ENCODE peak calls at places on chromosomes 13 and 19, in four cellular contexts. X is K562, L is sigmoid colon, M is HCT116. E is an unnamed sample.

GRCh38 chr13:77833331-77833863 is 85.2 kb downstream of the EDNRB start:
- DNase-seq in X (no peak), L (no peak), M (no peak), E (no peak)

GRCh38 chr13:111153977-111154332 is 38.8 kb downstream of the ARHGEF7 start:
- DNase-seq in X (peak; percentile 60), L (peak; percentile 75), M (no peak), E (peak; percentile 62)

GRCh38 chr19:33616857-33617256 is 4.9 kb upstream of the CHST8 start:
- DNase-seq in X (no peak), L (no peak), M (no peak), E (no peak)

GRCh38 chr13:99214232-99214631 is 13.6 kb downstream of the UBAC2 start:
- DNase-seq in X (no peak), L (no peak), M (no peak), E (no peak)

GRCh38 chr13:72920097-72920496 is 138.2 kb downstream of the PIBF1 start:
- DNase-seq in X (no peak), L (no peak), M (no peak), E (no peak)

GRCh38 chr13:83184819-83185218 is 697.5 kb downstream of the SLITRK1 start:
- DNase-seq in X (no peak), L (no peak), M (no peak), E (no peak)

GRCh38 chr13:71240906-71241305 is 626.1 kb downstream of the DACH1 start:
- DNase-seq in X (no peak), L (no peak), M (no peak), E (no peak)

GRCh38 chr19:6480843-6481415 is 658 bp downstream of the DENND1C start:
- DNase-seq in X (peak; percentile 2), L (no peak), M (no peak), E (no peak)

GRCh38 chr19:40576181-40576584 is 490 bp upstream of the SHKBP1 start:
- DNase-seq in X (peak; percentile 43), L (no peak), M (no peak), E (no peak)

GRCh38 chr13:106617561-106617960 is 49.6 kb upstream of the ARGLU1 start:
- DNase-seq in X (no peak), L (no peak), M (no peak), E (no peak)

GRCh38 chr19:7658219-7658686 is 10.6 kb upstream of the RETN start:
- DNase-seq in X (no peak), L (no peak), M (no peak), E (peak; percentile 37)

GRCh38 chr19:12821761-12822160 is 12.6 kb downstream of the RTBDN start:
- DNase-seq in X (no peak), L (no peak), M (no peak), E (no peak)

GRCh38 chr13:21675095-21676007 is 4.5 kb downstream of the FGF9 start:
- DNase-seq in X (no peak), L (peak; percentile 63), M (no peak), E (peak; percentile 54)

GRCh38 chr13:23960566-23961156 is 63.4 kb upstream of the C1QTNF9B start:
- DNase-seq in X (no peak), L (no peak), M (peak; percentile 27), E (no peak)

GRCh38 chr19:20244356-20244755 is 77.3 kb downstream of the ZNF486 start:
- DNase-seq in X (no peak), L (no peak), M (no peak), E (no peak)

GRCh38 chr19:20245309-20245708 is 78.3 kb downstream of the ZNF486 start:
- DNase-seq in X (no peak), L (no peak), M (no peak), E (no peak)

GRCh38 chr19:20243629-20244028 is 76.6 kb downstream of the ZNF486 start:
- DNase-seq in X (no peak), L (no peak), M (no peak), E (no peak)

GRCh38 chr19:20250627-20251026 is 83.6 kb downstream of the ZNF486 start:
- DNase-seq in X (no peak), L (no peak), M (no peak), E (no peak)

GRCh38 chr19:20247016-20247683 is 80.1 kb downstream of the ZNF486 start:
- DNase-seq in X (no peak), L (no peak), M (no peak), E (no peak)
- TF ChIP-seq POLR2AphosphoS5 in X (no peak), L (no peak), M (no peak), E (no peak)

GRCh38 chr19:23706657-23707056 is 19.6 kb upstream of the ZNF675 start:
- DNase-seq in X (no peak), L (no peak), M (no peak), E (no peak)

GRCh38 chr19:23709347-23709746 is 22.3 kb upstream of the ZNF675 start:
- DNase-seq in X (no peak), L (no peak), M (no peak), E (no peak)
- H3K27ac ChIP-seq in X (no peak overlapping the region), L (no peak overlapping the region), M (no peak overlapping the region), E (no peak overlapping the region)

DNA sequence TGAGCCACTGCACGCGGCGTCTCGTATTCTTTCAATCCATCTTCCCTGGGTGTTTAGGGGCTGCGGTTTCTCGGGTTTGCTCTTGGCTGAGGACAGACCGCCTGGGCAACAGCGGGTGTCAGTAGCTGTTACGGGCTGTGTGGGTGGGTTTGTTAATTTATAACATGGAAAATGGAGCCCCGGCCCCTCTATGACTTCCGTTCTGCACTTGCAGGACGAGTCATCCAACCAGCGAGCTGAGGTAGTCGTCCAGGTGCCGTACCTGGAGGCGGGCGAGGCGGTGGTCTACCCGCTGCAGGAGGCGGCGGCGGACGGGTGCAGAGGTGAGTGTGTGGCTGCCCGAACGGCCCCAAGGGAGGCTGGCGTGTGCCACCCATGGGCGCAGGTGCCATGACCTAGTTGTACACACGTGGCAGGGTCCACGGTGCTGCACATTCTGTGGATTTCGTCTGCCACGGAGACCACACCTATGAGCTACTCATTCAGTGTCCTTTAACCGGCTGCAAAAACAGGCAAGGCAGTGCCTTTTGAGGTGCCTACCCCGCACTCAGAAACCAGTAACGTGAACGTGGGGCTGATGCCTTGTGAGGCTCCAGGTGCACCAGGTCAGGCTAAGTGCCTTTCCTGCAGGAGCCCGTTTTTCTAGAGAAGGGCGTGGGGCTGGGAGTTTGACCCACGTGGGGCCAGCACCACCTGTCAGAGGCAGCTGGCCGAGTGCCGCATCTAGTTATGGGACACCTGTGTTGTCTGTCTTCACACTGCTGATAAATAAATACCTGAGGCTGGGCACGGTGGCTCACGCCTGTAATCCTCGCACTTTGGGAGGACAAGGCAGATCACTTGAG is 10.9 kb downstream of the POLR2E start:
- DNase-seq in X (no peak), L (no peak), M (no peak), E (no peak)
- TF ChIP-seq POLR2AphosphoS5 in X (no peak), L (no peak), M (no peak), E (no peak)

GRCh38 chr19:11452814-11453335 is 17.4 kb downstream of the PRKCSH start:
- DNase-seq in X (no peak), L (no peak), M (no peak), E (no peak)

GRCh38 chr19:11453468-11454341 is 18.3 kb downstream of the PRKCSH start:
- DNase-seq in X (peak; percentile 72), L (no peak), M (no peak), E (no peak)

GRCh38 chr19:11451327-11451941 is 16.0 kb downstream of the PRKCSH start:
- DNase-seq in X (peak; percentile 23), L (no peak), M (no peak), E (no peak)

GRCh38 chr19:11450570-11451326 is 15.3 kb downstream of the PRKCSH start:
- DNase-seq in X (peak; percentile 11), L (no peak), M (no peak), E (no peak)

GRCh38 chr19:11451942-11452813 is 16.7 kb downstream of the PRKCSH start:
- DNase-seq in X (peak; percentile 32), L (no peak), M (no peak), E (no peak)
- H3K27ac ChIP-seq in X (no peak overlapping the region), L (no peak overlapping the region), M (no peak overlapping the region), E (no peak overlapping the region)

E was measured in transverse colon.